ENCODE peak calls at places on chromosomes 4 and X, in six cellular contexts. One of them, this sample, is unnamed.

GRCh38 chr4:101331017-101331416 is 16.3 kb downstream of the PPP3CA start:
- DNase-seq in fibroblast of lung: no peak
- DNase-seq in Panc1: no peak
- DNase-seq in coronary artery: no peak
- DNase-seq in GM13977: no peak
- DNase-seq in psoas muscle: no peak
- DNase-seq in this sample: no peak

GRCh38 chr4:48129307-48130014 is 4.6 kb downstream of the TXK start:
- DNase-seq in psoas muscle: peak; percentile 54
- DNase-seq in fibroblast of lung: no peak
- DNase-seq in GM13977: no peak
- DNase-seq in Panc1: no peak
- DNase-seq in coronary artery: no peak
- DNase-seq in this sample: no peak

GRCh38 chr4:85823295-85823694 is 348.3 kb downstream of the ARHGAP24 start:
- DNase-seq in GM13977: no peak
- DNase-seq in coronary artery: no peak
- DNase-seq in psoas muscle: no peak
- DNase-seq in fibroblast of lung: peak; percentile 83
- DNase-seq in Panc1: no peak
- DNase-seq in this sample: no peak

GRCh38 chr4:184664445-184665210 is 15.1 kb downstream of the PRIMPOL start:
- DNase-seq in fibroblast of lung: peak; percentile 44
- DNase-seq in Panc1: no peak
- DNase-seq in GM13977: no peak
- DNase-seq in psoas muscle: no peak
- DNase-seq in coronary artery: no peak
- DNase-seq in this sample: no peak

GRCh38 chrX:71938371-71938770 is 27.7 kb downstream of the NHSL2 start:
- DNase-seq in psoas muscle: no peak
- DNase-seq in GM13977: no peak
- DNase-seq in Panc1: no peak
- DNase-seq in coronary artery: no peak
- DNase-seq in fibroblast of lung: no peak
- DNase-seq in this sample: no peak

GRCh38 chr4:143355540-143356217 is 19.0 kb downstream of the GAB1 start:
- DNase-seq in Panc1: no peak
- DNase-seq in GM13977: no peak
- DNase-seq in psoas muscle: no peak
- DNase-seq in fibroblast of lung: no peak
- DNase-seq in coronary artery: no peak
- DNase-seq in this sample: no peak

GRCh38 chr4:20509315-20509714 is 190.9 kb upstream of the PACRGL start:
- DNase-seq in GM13977: no peak
- DNase-seq in psoas muscle: no peak
- DNase-seq in Panc1: no peak
- DNase-seq in fibroblast of lung: no peak
- DNase-seq in coronary artery: no peak
- DNase-seq in this sample: no peak

GRCh38 chr4:79682801-79683217 is 274.8 kb upstream of the GK2 start:
- DNase-seq in fibroblast of lung: peak; percentile 43
- DNase-seq in coronary artery: no peak
- DNase-seq in GM13977: no peak
- DNase-seq in psoas muscle: peak; percentile 64
- DNase-seq in Panc1: no peak
- DNase-seq in this sample: no peak

GRCh38 chrX:103774070-103774642 is 2.5 kb upstream of the PLP1 start:
- DNase-seq in Panc1: no peak
- DNase-seq in GM13977: no peak
- DNase-seq in fibroblast of lung: peak; percentile 74
- DNase-seq in coronary artery: no peak
- DNase-seq in psoas muscle: no peak
- DNase-seq in this sample: no peak

GRCh38 chr4:143202824-143203223 is 18.1 kb downstream of the USP38 start:
- DNase-seq in coronary artery: no peak
- DNase-seq in psoas muscle: no peak
- DNase-seq in GM13977: no peak
- DNase-seq in Panc1: no peak
- DNase-seq in fibroblast of lung: peak; percentile 58
- DNase-seq in this sample: no peak

GRCh38 chrX:109600114-109600710 is 24.8 kb downstream of the KCNE5 start:
- DNase-seq in GM13977: no peak
- DNase-seq in fibroblast of lung: peak; percentile 1
- DNase-seq in psoas muscle: peak; percentile 61
- DNase-seq in coronary artery: no peak
- DNase-seq in Panc1: no peak
- DNase-seq in this sample: no peak

GRCh38 chrX:3815896-3816664 is 102.6 kb upstream of the PRKX start:
- DNase-seq in GM13977: peak; percentile 48
- DNase-seq in Panc1: no peak
- DNase-seq in psoas muscle: peak; percentile 71
- DNase-seq in fibroblast of lung: peak; percentile 23
- DNase-seq in coronary artery: peak; percentile 81
- DNase-seq in this sample: no peak

GRCh38 chr4:59553739-59554126 is 1646.4 kb upstream of the ADGRL3 start:
- DNase-seq in fibroblast of lung: peak; percentile 11
- DNase-seq in psoas muscle: no peak
- DNase-seq in coronary artery: no peak
- DNase-seq in Panc1: peak; percentile 27
- DNase-seq in GM13977: no peak
- DNase-seq in this sample: no peak

GRCh38 chr4:42655248-42655647 is 1.7 kb downstream of the ATP8A1 start:
- DNase-seq in psoas muscle: no peak
- DNase-seq in fibroblast of lung: no peak
- DNase-seq in GM13977: peak; percentile 18
- DNase-seq in coronary artery: no peak
- DNase-seq in Panc1: no peak
- DNase-seq in this sample: no peak

GRCh38 chr4:10697071-10697470 is 12.5 kb upstream of the CLNK start:
- DNase-seq in fibroblast of lung: no peak
- DNase-seq in Panc1: no peak
- DNase-seq in psoas muscle: no peak
- DNase-seq in coronary artery: no peak
- DNase-seq in GM13977: no peak
- DNase-seq in this sample: no peak

GRCh38 chrX:139112432-139112831 is 400.9 kb upstream of the FGF13 start:
- DNase-seq in coronary artery: no peak
- DNase-seq in Panc1: no peak
- DNase-seq in GM13977: no peak
- DNase-seq in fibroblast of lung: peak; percentile 43
- DNase-seq in psoas muscle: no peak
- DNase-seq in this sample: no peak

GRCh38 chr4:185774815-185775684 is 36.9 kb downstream of the SORBS2 start:
- DNase-seq in fibroblast of lung: peak; percentile 82
- DNase-seq in psoas muscle: no peak
- DNase-seq in coronary artery: peak; percentile 86
- DNase-seq in Panc1: no peak
- DNase-seq in GM13977: no peak
- DNase-seq in this sample: peak; percentile 23

GRCh38 chrX:131057706-131058105 is 440 bp upstream of the ARHGAP36 start:
- DNase-seq in GM13977: no peak
- DNase-seq in psoas muscle: no peak
- DNase-seq in coronary artery: no peak
- DNase-seq in Panc1: no peak
- DNase-seq in fibroblast of lung: no peak
- DNase-seq in this sample: no peak

GRCh38 chr4:127307996-127308395 is 324.8 kb upstream of the INTU start:
- DNase-seq in Panc1: no peak
- DNase-seq in coronary artery: no peak
- DNase-seq in fibroblast of lung: no peak
- DNase-seq in psoas muscle: no peak
- DNase-seq in GM13977: no peak
- DNase-seq in this sample: no peak

GRCh38 chr4:126850286-126850685 is 782.5 kb upstream of the INTU start:
- DNase-seq in fibroblast of lung: peak; percentile 93
- DNase-seq in coronary artery: no peak
- DNase-seq in GM13977: no peak
- DNase-seq in Panc1: peak; percentile 80
- DNase-seq in psoas muscle: no peak
- DNase-seq in this sample: peak; percentile 88

GRCh38 chr4:94528792-94529451 is 77.2 kb downstream of the PDLIM5 start:
- DNase-seq in Panc1: no peak
- DNase-seq in psoas muscle: no peak
- DNase-seq in coronary artery: no peak
- DNase-seq in fibroblast of lung: no peak
- DNase-seq in GM13977: no peak
- DNase-seq in this sample: no peak

GRCh38 chr4:58587856-58588255 is 1477.7 kb upstream of the IGFBP7 start:
- DNase-seq in GM13977: no peak
- DNase-seq in fibroblast of lung: no peak
- DNase-seq in coronary artery: no peak
- DNase-seq in Panc1: no peak
- DNase-seq in psoas muscle: no peak
- DNase-seq in this sample: no peak

GRCh38 chr4:91116861-91117260 is 989.7 kb downstream of the CCSER1 start:
- DNase-seq in Panc1: no peak
- DNase-seq in coronary artery: no peak
- DNase-seq in GM13977: peak; percentile 7
- DNase-seq in psoas muscle: no peak
- DNase-seq in fibroblast of lung: peak; percentile 42
- DNase-seq in this sample: no peak

GRCh38 chr4:151304755-151305154 is 20.6 kb downstream of the SH3D19 start:
- DNase-seq in psoas muscle: no peak
- DNase-seq in GM13977: no peak
- DNase-seq in fibroblast of lung: no peak
- DNase-seq in Panc1: no peak
- DNase-seq in coronary artery: no peak
- DNase-seq in this sample: no peak

DNA sequence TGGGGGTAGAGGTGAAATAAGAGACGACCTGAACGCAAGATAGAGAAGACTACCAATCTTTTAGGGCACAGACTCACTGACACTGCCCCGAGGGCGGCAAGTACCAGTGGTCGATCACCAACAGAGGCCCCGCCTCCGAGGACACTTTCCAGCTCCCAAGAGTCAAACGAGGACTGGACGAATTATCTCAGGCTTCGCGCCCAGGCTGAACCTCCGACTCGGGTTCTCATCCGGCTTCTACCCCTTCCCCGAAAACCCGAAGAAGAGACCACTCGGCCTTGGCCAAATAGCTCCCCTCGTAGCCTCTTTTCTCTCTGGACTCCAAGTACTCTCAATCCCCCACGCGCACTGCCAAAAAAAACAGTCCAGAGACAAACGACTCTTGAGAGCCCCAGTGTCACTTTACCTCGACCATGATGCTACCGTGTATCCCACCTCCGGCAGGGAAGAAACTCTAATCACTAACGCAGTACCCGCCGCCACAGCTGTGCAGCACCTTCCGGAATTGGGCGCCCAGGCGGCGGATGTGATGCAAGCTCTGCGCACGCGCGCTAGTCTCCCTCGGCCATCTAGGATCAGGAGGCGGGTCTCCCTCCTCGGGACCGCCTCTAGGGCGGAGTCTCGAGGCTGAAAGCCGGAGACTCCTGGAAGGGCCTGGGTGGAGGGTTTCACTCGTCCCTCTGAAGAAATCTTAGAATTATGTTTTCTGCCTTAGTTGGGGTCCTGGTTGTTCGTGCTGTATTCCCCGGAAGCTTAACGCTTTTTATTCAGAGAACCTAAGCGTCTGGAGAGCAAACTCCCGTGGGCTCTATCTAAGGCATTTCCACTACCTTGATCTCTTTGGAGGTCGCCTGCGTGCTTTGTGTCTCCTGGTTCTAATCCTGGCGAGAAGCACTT is at the start of gene PLRG1:
- DNase-seq in psoas muscle: peak; percentile 99
- DNase-seq in GM13977: peak; percentile 86
- DNase-seq in coronary artery: peak; percentile 97
- DNase-seq in fibroblast of lung: peak; percentile 93
- DNase-seq in Panc1: peak; percentile 67
- DNase-seq in this sample: peak; percentile 82
- TF ChIP-seq CTCF in psoas muscle: peak; percentile 38
- TF ChIP-seq CTCF in GM13977: no peak
- TF ChIP-seq CTCF in coronary artery: no peak
- TF ChIP-seq CTCF in fibroblast of lung: no peak
- TF ChIP-seq CTCF in Panc1: no peak
- TF ChIP-seq CTCF in this sample: peak; percentile 13

DNA sequence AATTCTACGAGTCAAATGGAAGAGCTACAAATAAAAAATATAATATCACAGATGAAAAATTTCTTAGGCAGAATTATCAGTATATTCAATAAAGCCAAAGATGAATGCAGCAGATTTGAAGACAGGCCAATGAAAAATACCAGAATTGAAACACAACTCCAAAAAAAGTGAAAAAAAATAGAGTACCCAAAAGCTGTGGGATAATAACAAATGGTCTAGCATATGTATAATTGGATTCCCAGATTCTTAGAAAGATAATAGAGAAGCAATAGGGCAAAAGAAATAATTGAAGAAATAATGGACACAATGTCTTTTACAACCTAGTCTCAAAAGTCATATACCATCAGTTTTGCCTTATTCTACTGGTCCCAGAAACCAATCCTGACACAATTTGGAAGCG is 4.4 kb downstream of the ANAPC10 start:
- DNase-seq in psoas muscle: no peak
- DNase-seq in GM13977: no peak
- DNase-seq in coronary artery: no peak
- DNase-seq in fibroblast of lung: no peak
- DNase-seq in Panc1: no peak
- DNase-seq in this sample: no peak
- TF ChIP-seq CTCF in psoas muscle: no peak
- TF ChIP-seq CTCF in GM13977: no peak
- TF ChIP-seq CTCF in coronary artery: no peak
- TF ChIP-seq CTCF in fibroblast of lung: no peak
- TF ChIP-seq CTCF in Panc1: no peak
- TF ChIP-seq CTCF in this sample: no peak

DNA sequence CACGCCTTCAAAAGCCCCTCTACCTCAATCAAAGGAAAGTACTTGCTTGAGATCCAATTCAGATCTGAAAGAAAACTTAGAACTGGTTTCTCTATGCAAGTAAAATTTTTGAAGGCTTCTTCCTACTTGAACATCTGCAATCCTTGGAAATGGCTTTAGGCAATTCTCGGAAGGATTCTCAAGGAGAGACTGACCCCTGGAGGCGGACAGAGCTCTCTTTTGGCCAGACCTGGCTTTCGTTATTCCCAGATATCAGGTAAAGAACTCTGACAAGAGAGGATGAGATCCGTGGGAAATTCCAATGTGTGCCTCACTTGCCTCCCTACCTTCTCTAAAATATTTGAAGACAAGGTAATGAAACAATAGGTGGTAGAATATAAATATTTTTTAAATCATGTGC is 670.3 kb upstream of the FAM241A start:
- DNase-seq in psoas muscle: no peak
- DNase-seq in coronary artery: no peak
- DNase-seq in Panc1: no peak
- DNase-seq in GM13977: no peak
- DNase-seq in fibroblast of lung: peak; percentile 33
- DNase-seq in this sample: no peak
- TF ChIP-seq CTCF in psoas muscle: peak; percentile 50
- TF ChIP-seq CTCF in coronary artery: no peak
- TF ChIP-seq CTCF in Panc1: peak; percentile 11
- TF ChIP-seq CTCF in GM13977: peak; percentile 14
- TF ChIP-seq CTCF in fibroblast of lung: peak; percentile 55
- TF ChIP-seq CTCF in this sample: peak; percentile 49

DNA sequence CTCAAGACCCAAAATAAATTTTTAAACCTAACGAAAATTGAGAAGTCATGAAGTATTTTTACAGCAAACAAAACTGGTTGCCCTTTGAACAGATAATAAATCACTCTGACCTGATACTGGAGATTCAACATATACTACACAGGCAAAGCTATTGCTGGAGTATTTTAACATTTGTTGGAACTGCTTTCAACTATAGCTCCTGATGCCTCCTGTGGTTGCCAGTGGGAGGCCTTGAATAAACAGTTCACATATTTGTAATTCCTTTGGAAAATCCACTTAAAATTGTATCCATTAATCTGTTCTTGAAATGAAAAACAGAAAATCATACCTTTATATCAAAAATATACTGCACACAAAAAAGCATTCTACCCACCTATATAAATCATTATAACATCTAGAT is 605.1 kb downstream of the KCTD8 start:
- DNase-seq in psoas muscle: no peak
- DNase-seq in Panc1: no peak
- DNase-seq in fibroblast of lung: no peak
- DNase-seq in GM13977: no peak
- DNase-seq in coronary artery: no peak
- DNase-seq in this sample: no peak
- TF ChIP-seq CTCF in psoas muscle: no peak
- TF ChIP-seq CTCF in Panc1: no peak
- TF ChIP-seq CTCF in fibroblast of lung: no peak
- TF ChIP-seq CTCF in GM13977: no peak
- TF ChIP-seq CTCF in coronary artery: no peak
- TF ChIP-seq CTCF in this sample: no peak